ENCODE peak calls at places on chromosomes 2 and 18, in six cellular contexts. N is stimulated activated CD4-positive, alpha-beta T cell treated with anti-CD3 and anti-CD28 coated beads, Interleukin-1b, Interleukin-23, amount 100 ng/mL, for 24 hours; L is activated CD8-positive, alpha-beta memory T cell treated with anti-CD3 and anti-CD28 coated beads for 48 hours; E is OCI-LY7; I is brain microvascular endothelial cell; P is CD4-positive, CD25-positive, alpha-beta regulatory T cell. R is an unnamed sample.

GRCh38 chr2:159034728-159035127 is 66.3 kb downstream of the TANC1 start:
- DNase-seq in E (no peak), N (no peak), I (no peak), L (no peak), P (no peak), R (no peak)

GRCh38 chr2:60819936-60820335 is 61.4 kb upstream of the REL start:
- DNase-seq in N (no peak), P (no peak), L (no peak), E (no peak), I (no peak), R (no peak)

GRCh38 chr2:41941831-41942230 is 106.0 kb upstream of the PKDCC start:
- DNase-seq in P (no peak), N (no peak), E (no peak), I (no peak), L (no peak), R (no peak)

GRCh38 chr2:175965773-175966172 is 36.3 kb downstream of the LNPK start:
- DNase-seq in N (no peak), I (no peak), P (no peak), E (no peak), L (no peak), R (no peak)

GRCh38 chr18:34511435-34511834 is 198.7 kb upstream of the DTNA start:
- DNase-seq in P (no peak), N (no peak), E (no peak), L (no peak), I (no peak), R (no peak)

GRCh38 chr2:143903172-143903856 is 616.6 kb downstream of the ZEB2 start:
- DNase-seq in P (no peak), I (no peak), E (no peak), L (no peak), N (no peak), R (no peak)

GRCh38 chr2:71784734-71785549 is 331.6 kb downstream of the DYSF start:
- DNase-seq in P (no peak), E (no peak), L (no peak), N (no peak), I (peak), R (no peak)

GRCh38 chr2:197677483-197677882 is 2.1 kb upstream of the RFTN2 start:
- DNase-seq in N (no peak), P (no peak), I (peak), E (no peak), L (no peak), R (no peak)

GRCh38 chr2:31033032-31033431 is 105.2 kb downstream of the GALNT14 start:
- DNase-seq in N (no peak), P (no peak), E (no peak), L (no peak), I (no peak), R (peak)

GRCh38 chr2:33069894-33070651 is 123.3 kb downstream of the LTBP1 start:
- DNase-seq in I (peak), P (no peak), E (no peak), N (no peak), L (no peak), R (no peak)

GRCh38 chr2:231371430-231372054 is 24.0 kb upstream of the B3GNT7 start:
- DNase-seq in I (no peak), E (no peak), L (no peak), P (no peak), N (no peak), R (no peak)

GRCh38 chr2:150062416-150062815 is 425.1 kb downstream of the RND3 start:
- DNase-seq in P (no peak), I (no peak), N (no peak), E (no peak), L (no peak), R (no peak)

GRCh38 chr2:215190588-215190987 is 52.2 kb upstream of the ABCA12 start:
- DNase-seq in I (no peak), E (no peak), N (no peak), L (no peak), P (no peak), R (no peak)

GRCh38 chr2:54558976-54559410 is 102.9 kb downstream of the SPTBN1 start:
- DNase-seq in E (no peak), L (no peak), P (no peak), I (no peak), N (no peak), R (no peak)

GRCh38 chr2:203583696-203584095 is 48.6 kb upstream of the RAPH1 start:
- DNase-seq in P (no peak), E (peak), L (no peak), N (no peak), I (peak), R (peak)

GRCh38 chr2:119148082-119148715 is 10.4 kb downstream of the C1QL2 start:
- DNase-seq in P (no peak), N (no peak), E (no peak), L (no peak), I (no peak), R (no peak)

GRCh38 chr2:113225505-113226259 is 51.9 kb downstream of the PSD4 start:
- DNase-seq in E (no peak), L (no peak), P (no peak), I (peak), N (no peak), R (no peak)

GRCh38 chr18:49819768-49820662 is 6.7 kb upstream of the ACAA2 start:
- DNase-seq in P (peak), N (no peak), L (no peak), E (no peak), I (no peak), R (no peak)

GRCh38 chr2:152509772-152510491 is 175.0 kb downstream of the FMNL2 start:
- DNase-seq in P (no peak), L (no peak), I (no peak), N (no peak), E (no peak), R (no peak)

GRCh38 chr2:15170068-15170775 is 390.9 kb downstream of the NBAS start:
- DNase-seq in I (no peak), P (no peak), L (no peak), E (no peak), N (no peak), R (no peak)

GRCh38 chr2:238716171-238716570 is 131.7 kb upstream of the TWIST2 start:
- DNase-seq in L (no peak), I (no peak), E (no peak), N (no peak), P (no peak), R (no peak)

R was measured in NAMALWA.